ENCODE peak calls at places on chromosomes 6 and 20, in eight cellular contexts. I, H, D, E, Z, G, S and Y are unnamed samples.

GRCh38 chr6:113697642-113698410 is 159.3 kb upstream of the MARCKS start:
- DNase-seq in E (no peak), S (peak), I (no peak), D (no peak), Z (no peak), G (peak), H (peak), Y (peak)

GRCh38 chr6:40315055-40315454 is 272.1 kb downstream of the LRFN2 start:
- DNase-seq in I (no peak), G (no peak), E (no peak), Z (no peak), D (no peak), H (no peak), S (no peak), Y (no peak)

GRCh38 chr6:84910881-84911607 is 146.6 kb upstream of the TBX18 start:
- DNase-seq in H (no peak), G (no peak), D (no peak), Z (no peak), E (no peak), S (no peak), I (no peak), Y (no peak)

GRCh38 chr20:45890077-45890996 is 671 bp downstream of the NEURL2 start:
- DNase-seq in G (no peak), D (peak), S (peak), H (peak), I (no peak), E (peak), Z (peak), Y (peak)

GRCh38 chr6:22980446-22980845 is 411.1 kb downstream of the HDGFL1 start:
- DNase-seq in Z (no peak), H (peak), I (no peak), E (no peak), G (peak), D (no peak), S (peak), Y (no peak)

GRCh38 chr6:118679293-118679692 is 27.9 kb upstream of the CEP85L start:
- DNase-seq in Z (no peak), G (peak), I (no peak), H (no peak), E (no peak), S (peak), D (no peak), Y (peak)

GRCh38 chr6:65505736-65506135 is 201.3 kb downstream of the EYS start:
- DNase-seq in I (no peak), D (no peak), Z (no peak), G (no peak), H (no peak), S (no peak), E (no peak), Y (no peak)

GRCh38 chr6:80217799-80218198 is 111.3 kb downstream of the BCKDHB start:
- DNase-seq in Z (no peak), G (no peak), E (no peak), H (no peak), S (no peak), D (no peak), I (no peak), Y (no peak)

GRCh38 chr6:72959821-72960220 is 265.5 kb downstream of the KHDC1L start:
- DNase-seq in H (peak), I (no peak), E (no peak), Z (no peak), S (no peak), D (no peak), G (no peak), Y (no peak)

GRCh38 chr20:32019156-32019510 is 8.9 kb downstream of the CCM2L start:
- DNase-seq in S (no peak), Z (no peak), G (no peak), E (peak), I (no peak), H (no peak), D (no peak), Y (no peak)

GRCh38 chr6:26240157-26240980 is 124.6 kb upstream of the BTN3A2 start:
- DNase-seq in H (peak), S (peak), D (peak), G (peak), Z (peak), E (no peak), I (peak), Y (peak)

GRCh38 chr6:117389227-117390057 is 36.3 kb downstream of the ROS1 start:
- DNase-seq in E (no peak), H (peak), I (no peak), Z (peak), G (peak), D (no peak), S (peak), Y (no peak)

GRCh38 chr20:49979030-49979832 is 3.5 kb upstream of the SNAI1 start:
- DNase-seq in Z (peak), G (no peak), S (peak), I (peak), D (peak), H (peak), E (peak), Y (no peak)

GRCh38 chr6:25296217-25296905 is 17.2 kb downstream of the CARMIL1 start:
- DNase-seq in D (no peak), E (no peak), Z (no peak), I (no peak), H (peak), G (no peak), S (no peak), Y (no peak)